ENCODE peak calls at places on chromosome 13, in four cellular contexts. One of them, this sample, is unnamed.

GRCh38 chr13:44974056-44974798 is 15.0 kb downstream of the NUFIP1 start:
- DNase-seq in NCI-H1092: no peak
- DNase-seq in NCI-H1417: no peak
- DNase-seq in AML-193: peak
- DNase-seq in this sample: no peak

GRCh38 chr13:42272776-42273175 is 824 bp downstream of the AKAP11 start:
- DNase-seq in NCI-H1092: no peak
- DNase-seq in NCI-H1417: no peak
- DNase-seq in AML-193: no peak
- DNase-seq in this sample: no peak

GRCh38 chr13:112684444-112684843 is 5.4 kb upstream of the ATP11A start:
- DNase-seq in NCI-H1092: no peak
- DNase-seq in NCI-H1417: no peak
- DNase-seq in AML-193: no peak
- DNase-seq in this sample: no peak

GRCh38 chr13:111845621-111846351 is 221.2 kb upstream of the SOX1 start:
- DNase-seq in NCI-H1092: no peak
- DNase-seq in NCI-H1417: peak
- DNase-seq in AML-193: no peak
- DNase-seq in this sample: no peak

GRCh38 chr13:77698211-77699058 is 948 bp downstream of the SLAIN1 start:
- DNase-seq in NCI-H1092: peak
- DNase-seq in NCI-H1417: peak
- DNase-seq in AML-193: no peak
- DNase-seq in this sample: peak

GRCh38 chr13:95118541-95119324 is 182.5 kb downstream of the ABCC4 start:
- DNase-seq in NCI-H1092: no peak
- DNase-seq in NCI-H1417: no peak
- DNase-seq in AML-193: no peak
- DNase-seq in this sample: no peak

GRCh38 chr13:26579580-26579979 is 22.1 kb downstream of the WASF3 start:
- DNase-seq in NCI-H1092: no peak
- DNase-seq in NCI-H1417: no peak
- DNase-seq in AML-193: no peak
- DNase-seq in this sample: no peak

GRCh38 chr13:89923052-89923451 is 1424.4 kb upstream of the MIR17HG start:
- DNase-seq in NCI-H1092: no peak
- DNase-seq in NCI-H1417: no peak
- DNase-seq in AML-193: no peak
- DNase-seq in this sample: no peak

GRCh38 chr13:51797664-51798488 is 6.1 kb downstream of the DHRS12 start:
- DNase-seq in NCI-H1092: peak
- DNase-seq in NCI-H1417: peak
- DNase-seq in AML-193: peak
- DNase-seq in this sample: peak

GRCh38 chr13:79869326-79869725 is 388.4 kb downstream of the NDFIP2 start:
- DNase-seq in NCI-H1092: no peak
- DNase-seq in NCI-H1417: peak
- DNase-seq in AML-193: no peak
- DNase-seq in this sample: peak

GRCh38 chr13:61002686-61003085 is 413.0 kb downstream of the PCDH20 start:
- DNase-seq in NCI-H1092: no peak
- DNase-seq in NCI-H1417: no peak
- DNase-seq in AML-193: no peak
- DNase-seq in this sample: no peak

GRCh38 chr13:40895715-40896184 is 106.3 kb downstream of the SLC25A15 start:
- DNase-seq in NCI-H1092: no peak
- DNase-seq in NCI-H1417: peak
- DNase-seq in AML-193: no peak
- DNase-seq in this sample: peak

GRCh38 chr13:32443111-32443510 is 15.2 kb upstream of the N4BP2L1 start:
- DNase-seq in NCI-H1092: no peak
- DNase-seq in NCI-H1417: peak
- DNase-seq in AML-193: peak
- DNase-seq in this sample: peak

GRCh38 chr13:30158774-30159445 is 148.4 kb downstream of the KATNAL1 start:
- DNase-seq in NCI-H1092: no peak
- DNase-seq in NCI-H1417: no peak
- DNase-seq in AML-193: no peak
- DNase-seq in this sample: no peak

GRCh38 chr13:75399168-75399878 is 82.6 kb downstream of the TBC1D4 start:
- DNase-seq in NCI-H1092: no peak
- DNase-seq in NCI-H1417: no peak
- DNase-seq in AML-193: no peak
- DNase-seq in this sample: no peak

GRCh38 chr13:114286808-114287207 is 5.4 kb downstream of the UPF3A start:
- DNase-seq in NCI-H1092: no peak
- DNase-seq in NCI-H1417: no peak
- DNase-seq in AML-193: no peak
- DNase-seq in this sample: no peak

GRCh38 chr13:98656223-98656622 is 79.3 kb upstream of the STK24 start:
- DNase-seq in NCI-H1092: no peak
- DNase-seq in NCI-H1417: no peak
- DNase-seq in AML-193: no peak
- DNase-seq in this sample: no peak

GRCh38 chr13:41900918-41901317 is 60.0 kb downstream of the VWA8 start:
- DNase-seq in NCI-H1092: no peak
- DNase-seq in NCI-H1417: no peak
- DNase-seq in AML-193: no peak
- DNase-seq in this sample: no peak

GRCh38 chr13:98447881-98448641 is 128.8 kb downstream of the STK24 start:
- DNase-seq in NCI-H1092: no peak
- DNase-seq in NCI-H1417: peak
- DNase-seq in AML-193: no peak
- DNase-seq in this sample: no peak

GRCh38 chr13:72689181-72689696 is 38.2 kb downstream of the MZT1 start:
- DNase-seq in NCI-H1092: no peak
- DNase-seq in NCI-H1417: no peak
- DNase-seq in AML-193: no peak
- DNase-seq in this sample: no peak

GRCh38 chr13:66826398-66826797 is 403.7 kb downstream of the PCDH9 start:
- DNase-seq in NCI-H1092: no peak
- DNase-seq in NCI-H1417: no peak
- DNase-seq in AML-193: no peak
- DNase-seq in this sample: no peak

GRCh38 chr13:38309397-38309796 is 40.3 kb upstream of the UFM1 start:
- DNase-seq in NCI-H1092: no peak
- DNase-seq in NCI-H1417: no peak
- DNase-seq in AML-193: no peak
- DNase-seq in this sample: no peak

GRCh38 chr13:26529441-26529840 is 28.0 kb upstream of the WASF3 start:
- DNase-seq in NCI-H1092: no peak
- DNase-seq in NCI-H1417: peak
- DNase-seq in AML-193: peak
- DNase-seq in this sample: no peak

GRCh38 chr13:24071423-24072075 is 89.0 kb upstream of the SPATA13 start:
- DNase-seq in NCI-H1092: no peak
- DNase-seq in NCI-H1417: no peak
- DNase-seq in AML-193: no peak
- DNase-seq in this sample: no peak

GRCh38 chr13:22049384-22049783 is 378.5 kb downstream of the FGF9 start:
- DNase-seq in NCI-H1092: peak
- DNase-seq in NCI-H1417: no peak
- DNase-seq in AML-193: no peak
- DNase-seq in this sample: peak

GRCh38 chr13:26914624-26915023 is 154.0 kb upstream of the GPR12 start:
- DNase-seq in NCI-H1092: no peak
- DNase-seq in NCI-H1417: peak
- DNase-seq in AML-193: peak
- DNase-seq in this sample: peak

GRCh38 chr13:108944760-108945159 is 315.3 kb downstream of the MYO16 start:
- DNase-seq in NCI-H1092: no peak
- DNase-seq in NCI-H1417: no peak
- DNase-seq in AML-193: no peak
- DNase-seq in this sample: no peak

GRCh38 chr13:44416297-44416696 is 42.7 kb downstream of the SERP2 start:
- DNase-seq in NCI-H1092: no peak
- DNase-seq in NCI-H1417: no peak
- DNase-seq in AML-193: peak
- DNase-seq in this sample: no peak

GRCh38 chr13:21009036-21009435 is 52.4 kb downstream of the LATS2 start:
- DNase-seq in NCI-H1092: no peak
- DNase-seq in NCI-H1417: no peak
- DNase-seq in AML-193: no peak
- DNase-seq in this sample: no peak

GRCh38 chr13:77779461-77780272 is 82.2 kb downstream of the SLAIN1 start:
- DNase-seq in NCI-H1092: peak
- DNase-seq in NCI-H1417: peak
- DNase-seq in AML-193: peak
- DNase-seq in this sample: peak

GRCh38 chr13:84121456-84121855 is 239.2 kb upstream of the SLITRK1 start:
- DNase-seq in NCI-H1092: no peak
- DNase-seq in NCI-H1417: peak
- DNase-seq in AML-193: no peak
- DNase-seq in this sample: peak

GRCh38 chr13:42832341-42833153 is 51.2 kb downstream of the FAM216B start:
- DNase-seq in NCI-H1092: no peak
- DNase-seq in NCI-H1417: no peak
- DNase-seq in AML-193: no peak
- DNase-seq in this sample: no peak

GRCh38 chr13:44040070-44040753 is 160.5 kb downstream of the LACC1 start:
- DNase-seq in NCI-H1092: no peak
- DNase-seq in NCI-H1417: no peak
- DNase-seq in AML-193: no peak
- DNase-seq in this sample: no peak

GRCh38 chr13:91381371-91381770 is 17.1 kb upstream of the GPC5 start:
- DNase-seq in NCI-H1092: no peak
- DNase-seq in NCI-H1417: peak
- DNase-seq in AML-193: peak
- DNase-seq in this sample: peak

GRCh38 chr13:103178986-103179695 is 112.9 kb upstream of the SLC10A2 start:
- DNase-seq in NCI-H1092: no peak
- DNase-seq in NCI-H1417: no peak
- DNase-seq in AML-193: no peak
- DNase-seq in this sample: no peak

GRCh38 chr13:110017379-110017778 is 231.0 kb upstream of the IRS2 start:
- DNase-seq in NCI-H1092: no peak
- DNase-seq in NCI-H1417: no peak
- DNase-seq in AML-193: no peak
- DNase-seq in this sample: no peak

GRCh38 chr13:41462427-41462826 is 5.1 kb downstream of the RGCC start:
- DNase-seq in NCI-H1092: no peak
- DNase-seq in NCI-H1417: no peak
- DNase-seq in AML-193: no peak
- DNase-seq in this sample: no peak

This sample was measured in NCI-H1105 treated with DMSO at 0.1 percent for 48 hours.